ENCODE peak calls at places on chromosomes 3 and 15, in four cellular contexts. O, B, M and L are unnamed samples.

GRCh38 chr3:25367025-25367424 is 61.0 kb upstream of the RARB start:
- DNase-seq in O (no peak), B (no peak), M (no peak), L (no peak)

GRCh38 chr15:68376447-68377060 is 55.4 kb downstream of the ITGA11 start:
- DNase-seq in O (no peak), B (no peak), M (no peak), L (no peak)

GRCh38 chr15:71469393-71469792 is 341.0 kb upstream of the NR2E3 start:
- DNase-seq in O (no peak), B (peak; percentile 61), M (no peak), L (no peak)

GRCh38 chr3:127035672-127036071 is 52.8 kb downstream of the PLXNA1 start:
- DNase-seq in O (peak; percentile 71), B (no peak), M (peak; percentile 48), L (peak; percentile 81)

GRCh38 chr3:99419111-99419510 is 219.3 kb upstream of the COL8A1 start:
- DNase-seq in O (no peak), B (no peak), M (no peak), L (no peak)

GRCh38 chr3:48486952-48487351 is 17.0 kb downstream of the SHISA5 start:
- DNase-seq in O (no peak), B (no peak), M (no peak), L (no peak)

GRCh38 chr3:169147246-169148008 is 516.1 kb downstream of the MECOM start:
- DNase-seq in O (peak; percentile 69), B (peak; percentile 62), M (peak; percentile 72), L (peak; percentile 56)

GRCh38 chr3:45583021-45583851 is 11.3 kb upstream of the LIMD1 start:
- DNase-seq in O (peak; percentile 87), B (no peak), M (no peak), L (no peak)

GRCh38 chr3:156449712-156450574 is 105.0 kb downstream of the SSR3 start:
- DNase-seq in O (no peak), B (peak; percentile 39), M (peak; percentile 28), L (no peak)

GRCh38 chr15:97235285-97235985 is 725.1 kb upstream of the ARRDC4 start:
- DNase-seq in O (no peak), B (peak; percentile 93), M (peak; percentile 35), L (no peak)

GRCh38 chr3:17747184-17747889 is 4.9 kb upstream of the TBC1D5 start:
- DNase-seq in O (no peak), B (no peak), M (no peak), L (no peak)

GRCh38 chr15:90412356-90413194 is 24.5 kb downstream of the IQGAP1 start:
- DNase-seq in O (no peak), B (no peak), M (peak; percentile 97), L (peak; percentile 63)

GRCh38 chr3:142152349-142152748 is 3.0 kb upstream of the TFDP2 start:
- DNase-seq in O (no peak), B (no peak), M (no peak), L (no peak)

GRCh38 chr15:76169792-76170425 is 110.1 kb downstream of the TMEM266 start:
- DNase-seq in O (no peak), B (no peak), M (no peak), L (no peak)

GRCh38 chr3:126912491-126913195 is 70.3 kb upstream of the PLXNA1 start:
- DNase-seq in O (no peak), B (no peak), M (no peak), L (no peak)

GRCh38 chr15:57158589-57158988 is 217.7 kb upstream of the CGNL1 start:
- DNase-seq in O (no peak), B (peak; percentile 64), M (peak; percentile 79), L (no peak)

GRCh38 chr15:82950746-82951370 is 1.7 kb downstream of the HOMER2 start:
- DNase-seq in O (no peak), B (no peak), M (no peak), L (no peak)

GRCh38 chr3:28718074-28718849 is 369.6 kb upstream of the AZI2 start:
- DNase-seq in O (no peak), B (no peak), M (no peak), L (no peak)

GRCh38 chr3:43062556-43063040 is 43.3 kb downstream of the POMGNT2 start:
- DNase-seq in O (no peak), B (no peak), M (no peak), L (no peak)

GRCh38 chr3:86993704-86994103 is 2.8 kb upstream of the VGLL3 start:
- DNase-seq in O (no peak), B (peak; percentile 87), M (no peak), L (no peak)

GRCh38 chr15:39270976-39271375 is 309.9 kb upstream of the THBS1 start:
- DNase-seq in O (no peak), B (no peak), M (peak; percentile 80), L (no peak)

GRCh38 chr3:107938128-107938527 is 152.7 kb downstream of the CD47 start:
- DNase-seq in O (no peak), B (peak; percentile 53), M (peak; percentile 46), L (no peak)

GRCh38 chr15:50907866-50908208 is 646 bp upstream of the AP4E1 start:
- DNase-seq in O (peak; percentile 67), B (peak; percentile 55), M (peak; percentile 36), L (no peak)

GRCh38 chr3:23859012-23859743 is 53.4 kb downstream of the UBE2E1 start:
- DNase-seq in O (no peak), B (no peak), M (peak; percentile 67), L (no peak)

GRCh38 chr3:46998121-46998851 is 18.8 kb downstream of the NBEAL2 start:
- DNase-seq in O (peak; percentile 89), B (peak; percentile 29), M (peak; percentile 50), L (peak; percentile 88)

GRCh38 chr3:187208159-187208558 is 10.9 kb downstream of the RTP1 start:
- DNase-seq in O (no peak), B (no peak), M (peak; percentile 87), L (no peak)

GRCh38 chr15:100373037-100373896 is 31.5 kb upstream of the ADAMTS17 start:
- DNase-seq in O (no peak), B (no peak), M (no peak), L (no peak)

GRCh38 chr3:73365756-73366397 is 258.9 kb downstream of the PDZRN3 start:
- DNase-seq in O (peak; percentile 72), B (no peak), M (no peak), L (no peak)

GRCh38 chr3:44845528-44846520 is 15.9 kb upstream of the TMEM42 start:
- DNase-seq in O (no peak), B (no peak), M (peak; percentile 46), L (no peak)

GRCh38 chr3:119812491-119813058 is 30.7 kb downstream of the NR1I2 start:
- DNase-seq in O (no peak), B (no peak), M (no peak), L (no peak)

GRCh38 chr3:107508331-107508730 is 14.4 kb upstream of the BBX start:
- DNase-seq in O (no peak), B (no peak), M (no peak), L (no peak)

GRCh38 chr3:138289701-138290100 is 40.0 kb downstream of the NME9 start:
- DNase-seq in O (no peak), B (no peak), M (no peak), L (no peak)

GRCh38 chr15:69311319-69311721 is 12.6 kb downstream of the PAQR5 start:
- DNase-seq in O (no peak), B (no peak), M (no peak), L (no peak)

GRCh38 chr3:173920386-173920785 is 522.8 kb downstream of the NLGN1 start:
- DNase-seq in O (no peak), B (no peak), M (no peak), L (no peak)

GRCh38 chr3:138567403-138567802 is 26.7 kb downstream of the CEP70 start:
- DNase-seq in O (no peak), B (no peak), M (no peak), L (no peak)

GRCh38 chr3:53496984-53497383 is 2.6 kb downstream of the CACNA1D start:
- DNase-seq in O (no peak), B (no peak), M (no peak), L (no peak)

GRCh38 chr3:53493997-53494791 is at the start of gene CACNA1D:
- DNase-seq in O (no peak), B (peak; percentile 4), M (peak; percentile 31), L (peak; percentile 74)

GRCh38 chr3:53493618-53493996 is 804 bp upstream of the CACNA1D start:
- DNase-seq in O (no peak), B (no peak), M (no peak), L (no peak)

GRCh38 chr3:53495518-53496501 is 1.4 kb downstream of the CACNA1D start:
- DNase-seq in O (no peak), B (no peak), M (no peak), L (no peak)

DNA sequence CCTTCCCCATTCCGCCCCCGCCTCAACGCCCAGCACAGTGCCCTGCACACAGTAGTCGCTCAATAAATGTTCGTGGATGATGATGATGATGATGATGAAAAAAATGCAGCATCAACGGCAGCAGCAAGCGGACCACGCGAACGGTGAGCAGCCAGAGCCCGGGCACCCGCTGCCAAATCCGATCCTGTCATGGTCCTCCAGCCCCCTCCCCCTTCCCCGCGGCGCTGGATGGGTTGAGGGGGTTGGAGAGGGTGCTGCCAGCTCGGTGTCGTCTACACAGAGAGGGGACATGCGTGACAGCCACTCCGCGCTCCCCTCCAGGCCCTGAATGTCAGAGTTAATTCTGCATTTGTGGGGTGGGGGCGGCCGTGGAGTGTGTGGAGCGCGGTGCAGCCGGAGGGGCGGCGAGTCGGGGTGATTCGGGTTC is 693 bp downstream of the CACNA1D start:
- DNase-seq in O (no peak), B (no peak), M (no peak), L (no peak)
- H3K4me3 ChIP-seq in O (peak overlapping the region; percentile 37), B (peak overlapping the region; percentile 15), M (peak overlapping the region; percentile 36), L (peak overlapping the region; percentile 57)

GRCh38 chr15:27884726-27885125 is 214.4 kb downstream of the OCA2 start:
- DNase-seq in O (no peak), B (no peak), M (no peak), L (no peak)

GRCh38 chr15:27885226-27885625 is 213.9 kb downstream of the OCA2 start:
- DNase-seq in O (no peak), B (no peak), M (no peak), L (no peak)

GRCh38 chr15:27894645-27895044 is 204.5 kb downstream of the OCA2 start:
- DNase-seq in O (no peak), B (no peak), M (no peak), L (no peak)

GRCh38 chr15:27889258-27889657 is 209.9 kb downstream of the OCA2 start:
- DNase-seq in O (no peak), B (no peak), M (peak; percentile 1), L (no peak)
- H3K9me3 ChIP-seq in O (peaks cover 21% of the 10 kb centered on the region), B (peaks cover 29% of the 10 kb centered on the region), M (peaks cover 23% of the 10 kb centered on the region), L (peaks cover 21% of the 10 kb centered on the region)

GRCh38 chr15:74545776-74546656 is 5.0 kb downstream of the ARID3B start:
- DNase-seq in O (peak; percentile 99), B (peak; percentile 98), M (peak; percentile 99), L (peak; percentile 96)
- H3K4me3 ChIP-seq in O (peak overlapping the region; percentile 19), B (peak overlapping the region; percentile 5), M (no peak overlapping the region), L (peak overlapping the region; percentile 1)

GRCh38 chr3:7456376-7456775 is 595.5 kb downstream of the GRM7 start:
- DNase-seq in O (no peak), B (no peak), M (no peak), L (no peak)

DNA sequence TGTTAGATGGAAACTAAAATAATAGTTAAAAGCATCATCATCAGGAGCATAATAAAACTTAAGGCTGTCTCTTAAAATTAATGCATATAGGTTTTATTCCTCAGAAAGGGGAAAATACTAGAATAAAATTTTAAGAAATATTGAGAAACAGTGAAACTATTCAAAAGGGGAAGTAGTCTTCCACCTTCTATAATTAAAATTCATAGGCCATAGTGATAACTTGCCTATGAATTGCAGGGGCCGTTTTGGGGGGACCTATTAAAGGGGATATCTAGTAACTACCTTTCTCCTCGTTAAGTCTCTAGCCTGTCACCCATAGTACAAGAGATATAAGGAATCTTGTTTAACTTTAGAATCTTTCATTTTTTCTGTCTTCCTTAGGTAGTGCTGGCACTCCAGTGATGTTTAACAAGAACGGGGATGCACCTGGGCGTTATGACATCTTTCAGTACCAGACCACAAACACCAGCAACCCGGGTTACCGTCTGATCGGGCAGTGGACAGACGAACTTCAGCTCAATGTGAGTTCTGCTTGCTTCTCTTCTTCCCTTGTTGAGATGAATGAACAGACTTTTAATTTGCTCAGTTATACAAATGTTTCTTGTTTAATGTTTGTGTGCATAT is 600.4 kb downstream of the GRM7 start:
- DNase-seq in O (no peak), B (no peak), M (no peak), L (no peak)
- H3K9me3 ChIP-seq in O (no peaks in the 10 kb centered on the region), B (no peaks in the 10 kb centered on the region), M (no peaks in the 10 kb centered on the region), L (no peaks in the 10 kb centered on the region)